ENCODE peak calls at places on chromosomes 13 and 19, in four cellular contexts. A, S, Q and E are unnamed samples.

GRCh38 chr19:35959040-35959967 is 23.1 kb downstream of the LRFN3 start:
- DNase-seq in A (no peak), S (no peak), Q (no peak), E (no peak)

GRCh38 chr13:102724923-102725322 is 30.1 kb upstream of the METTL21C start:
- DNase-seq in A (peak; percentile 93), S (peak; percentile 69), Q (no peak), E (no peak)

GRCh38 chr19:58352760-58353671 is at the start of gene A1BG:
- DNase-seq in A (no peak), S (no peak), Q (no peak), E (no peak)

GRCh38 chr13:23433171-23434153 is at the start of gene SACS:
- DNase-seq in A (peak; percentile 31), S (peak; percentile 65), Q (peak; percentile 68), E (peak; percentile 73)

GRCh38 chr19:7701654-7702457 is at the start of gene FCER2:
- DNase-seq in A (no peak), S (no peak), Q (no peak), E (no peak)

GRCh38 chr13:112685856-112686255 is 4.0 kb upstream of the ATP11A start:
- DNase-seq in A (no peak), S (no peak), Q (no peak), E (peak; percentile 31)

GRCh38 chr19:23470873-23471555 is 75.7 kb upstream of the ZNF91 start:
- DNase-seq in A (no peak), S (no peak), Q (no peak), E (no peak)

GRCh38 chr19:46660008-46660517 is 919 bp downstream of the DACT3 start:
- DNase-seq in A (no peak), S (no peak), Q (peak; percentile 26), E (no peak)

GRCh38 chr13:21074601-21075302 is 13.4 kb upstream of the LATS2 start:
- DNase-seq in A (no peak), S (peak; percentile 19), Q (no peak), E (no peak)

GRCh38 chr13:89883893-89884448 is 1463.5 kb upstream of the MIR17HG start:
- DNase-seq in A (no peak), S (no peak), Q (no peak), E (no peak)

GRCh38 chr19:48290341-48290922 is 20.6 kb downstream of the ZNF114 start:
- DNase-seq in A (no peak), S (peak; percentile 25), Q (peak; percentile 42), E (no peak)

GRCh38 chr19:39398297-39398864 is 7.2 kb downstream of the MED29 start:
- DNase-seq in A (peak; percentile 88), S (peak; percentile 89), Q (no peak), E (no peak)

GRCh38 chr19:36041831-36042230 is 9.2 kb upstream of the CLIP3 start:
- DNase-seq in A (peak; percentile 20), S (peak; percentile 90), Q (no peak), E (no peak)

GRCh38 chr19:56974554-56975207 is 134.2 kb upstream of the PEG3 start:
- DNase-seq in A (no peak), S (no peak), Q (no peak), E (no peak)

GRCh38 chr13:90869580-90869979 is 477.9 kb upstream of the MIR17HG start:
- DNase-seq in A (no peak), S (no peak), Q (no peak), E (no peak)

GRCh38 chr13:109785141-109785891 is 1.1 kb downstream of the IRS2 start:
- DNase-seq in A (peak; percentile 59), S (peak; percentile 69), Q (peak; percentile 36), E (no peak)

GRCh38 chr19:31316201-31316951 is 32.9 kb downstream of the TSHZ3 start:
- DNase-seq in A (no peak), S (peak; percentile 79), Q (no peak), E (no peak)

GRCh38 chr19:30861896-30862295 is 487.3 kb downstream of the TSHZ3 start:
- DNase-seq in A (no peak), S (no peak), Q (no peak), E (peak; percentile 39)

GRCh38 chr13:99442273-99442895 is 58.9 kb upstream of the TM9SF2 start:
- DNase-seq in A (peak; percentile 16), S (peak; percentile 74), Q (peak; percentile 53), E (no peak)

GRCh38 chr13:114002009-114002544 is 28.2 kb upstream of the C13orf46 start:
- DNase-seq in A (no peak), S (no peak), Q (no peak), E (no peak)

GRCh38 chr19:48571378-48572162 is 19.6 kb downstream of the SULT2B1 start:
- DNase-seq in A (no peak), S (no peak), Q (no peak), E (no peak)

GRCh38 chr13:107203146-107203847 is 635.4 kb upstream of the ARGLU1 start:
- DNase-seq in A (no peak), S (peak; percentile 11), Q (peak; percentile 27), E (no peak)
- TF ChIP-seq CTCF in A (peak; percentile 11), S (peak; percentile 22), Q (peak; percentile 60), E (peak; percentile 70)

DNA sequence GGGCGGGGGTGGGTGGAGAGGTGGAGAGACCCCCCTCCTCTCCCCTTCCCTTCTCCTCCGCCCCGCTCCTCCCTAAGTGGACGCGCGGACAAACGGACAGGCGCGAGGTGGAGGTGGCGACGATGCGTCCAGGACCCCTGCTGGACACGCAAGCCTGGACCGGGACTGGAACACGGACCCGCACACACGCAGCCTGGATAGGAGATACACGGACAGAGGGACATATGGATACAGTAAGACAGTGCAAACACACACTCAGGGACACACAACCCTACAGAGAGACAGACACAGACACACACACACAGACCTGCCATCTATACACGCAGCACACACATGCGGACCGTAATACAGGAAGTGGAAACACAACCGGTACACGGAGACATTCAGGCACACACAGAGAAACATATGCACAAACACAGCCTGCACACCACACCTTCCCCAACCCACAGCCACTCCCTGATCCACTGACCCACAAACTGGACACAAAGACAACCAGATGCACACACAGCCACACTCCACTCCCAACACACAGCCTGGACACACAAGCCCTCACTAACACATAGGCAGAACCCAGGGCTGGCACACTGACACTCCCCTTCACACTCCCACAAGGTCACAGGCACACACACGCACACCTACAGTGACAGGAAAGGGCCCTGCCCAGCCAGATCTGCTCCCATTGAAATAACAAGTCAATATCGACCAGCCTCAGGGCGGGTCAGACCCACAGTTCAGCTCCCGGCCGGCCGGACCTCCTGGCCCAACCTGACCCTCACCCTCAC is 696 bp upstream of the ERFL start:
- DNase-seq in A (no peak), S (no peak), Q (no peak), E (no peak)
- TF ChIP-seq CTCF in A (no peak), S (no peak), Q (no peak), E (no peak)

GRCh38 chr19:11451327-11451941 is 16.0 kb downstream of the PRKCSH start:
- DNase-seq in A (no peak), S (no peak), Q (no peak), E (no peak)

GRCh38 chr19:11450570-11451326 is 15.3 kb downstream of the PRKCSH start:
- DNase-seq in A (no peak), S (no peak), Q (no peak), E (no peak)

GRCh38 chr19:11453468-11454341 is 18.3 kb downstream of the PRKCSH start:
- DNase-seq in A (no peak), S (no peak), Q (no peak), E (no peak)

GRCh38 chr19:11452814-11453335 is 17.4 kb downstream of the PRKCSH start:
- DNase-seq in A (no peak), S (no peak), Q (no peak), E (no peak)

DNA sequence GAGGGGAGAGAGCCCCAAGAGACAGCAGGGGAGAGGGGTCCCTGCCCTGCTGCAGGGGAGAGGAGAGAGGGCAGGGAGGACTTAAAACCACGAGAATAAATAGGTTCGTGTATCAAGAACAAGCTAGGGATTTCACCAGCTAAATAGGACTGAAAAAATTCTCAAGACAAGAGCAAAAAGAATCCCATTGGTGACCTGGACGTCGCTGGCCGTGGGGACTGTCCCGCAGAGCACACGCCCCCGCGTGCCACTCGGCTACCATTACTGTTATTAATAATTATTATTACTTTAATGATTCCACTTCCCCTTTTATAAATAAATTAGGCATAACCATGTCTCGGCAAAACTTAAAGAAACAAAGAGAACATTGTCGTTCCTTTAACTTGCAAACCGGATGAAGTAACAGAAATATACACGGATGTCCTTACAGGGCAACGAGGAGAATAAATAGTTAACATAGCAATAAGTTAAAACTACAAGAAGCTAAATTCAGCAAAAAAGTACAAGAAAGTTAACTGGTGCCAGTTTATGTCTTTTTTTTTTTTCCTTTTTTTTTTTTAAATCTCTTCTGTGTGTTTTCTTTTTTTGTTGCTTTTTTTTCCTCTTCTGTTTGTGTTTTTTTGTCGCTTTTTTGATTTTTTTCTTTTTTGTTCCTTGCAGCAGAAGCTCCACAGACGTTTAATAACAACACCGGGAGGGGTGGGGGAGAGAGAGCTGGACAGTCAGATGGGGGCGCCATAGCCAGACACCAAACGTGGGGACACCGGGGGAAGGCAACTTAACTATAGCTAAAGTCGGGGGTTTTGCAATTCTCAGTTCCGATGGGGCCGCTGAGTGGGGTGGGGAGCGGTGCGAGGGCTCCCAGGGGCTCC is 16.7 kb downstream of the PRKCSH start:
- DNase-seq in A (no peak), S (no peak), Q (no peak), E (no peak)
- TF ChIP-seq CTCF in A (no peak), S (no peak), Q (no peak), E (peak; percentile 9)

GRCh38 chr13:79405831-79406596 is at the start of gene RBM26:
- DNase-seq in A (peak; percentile 91), S (peak; percentile 97), Q (peak; percentile 96), E (peak; percentile 92)
- TF ChIP-seq CTCF in A (peak; percentile 27), S (no peak), Q (no peak), E (peak; percentile 44)

DNA sequence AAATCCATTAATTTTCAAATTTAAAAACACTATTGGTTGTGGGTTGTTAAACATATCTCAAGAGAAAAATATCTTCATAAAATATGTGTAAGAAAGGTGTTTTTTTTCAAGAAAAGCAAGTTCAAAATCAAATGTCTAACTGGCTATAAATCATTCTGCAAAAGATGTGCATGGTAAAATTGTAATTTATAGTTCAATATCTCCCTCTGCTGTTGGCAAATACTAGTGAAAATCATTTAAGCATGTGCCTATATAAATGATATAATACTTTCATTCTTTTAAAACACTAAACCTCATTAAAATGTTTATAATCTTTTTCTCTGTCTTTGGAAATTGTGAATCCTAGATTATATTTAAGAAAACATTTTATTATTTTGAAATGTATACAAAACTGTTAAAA is 17.2 kb upstream of the SLITRK6 start:
- DNase-seq in A (no peak), S (no peak), Q (no peak), E (no peak)
- TF ChIP-seq CTCF in A (peak; percentile 24), S (no peak), Q (peak; percentile 61), E (peak; percentile 66)

DNA sequence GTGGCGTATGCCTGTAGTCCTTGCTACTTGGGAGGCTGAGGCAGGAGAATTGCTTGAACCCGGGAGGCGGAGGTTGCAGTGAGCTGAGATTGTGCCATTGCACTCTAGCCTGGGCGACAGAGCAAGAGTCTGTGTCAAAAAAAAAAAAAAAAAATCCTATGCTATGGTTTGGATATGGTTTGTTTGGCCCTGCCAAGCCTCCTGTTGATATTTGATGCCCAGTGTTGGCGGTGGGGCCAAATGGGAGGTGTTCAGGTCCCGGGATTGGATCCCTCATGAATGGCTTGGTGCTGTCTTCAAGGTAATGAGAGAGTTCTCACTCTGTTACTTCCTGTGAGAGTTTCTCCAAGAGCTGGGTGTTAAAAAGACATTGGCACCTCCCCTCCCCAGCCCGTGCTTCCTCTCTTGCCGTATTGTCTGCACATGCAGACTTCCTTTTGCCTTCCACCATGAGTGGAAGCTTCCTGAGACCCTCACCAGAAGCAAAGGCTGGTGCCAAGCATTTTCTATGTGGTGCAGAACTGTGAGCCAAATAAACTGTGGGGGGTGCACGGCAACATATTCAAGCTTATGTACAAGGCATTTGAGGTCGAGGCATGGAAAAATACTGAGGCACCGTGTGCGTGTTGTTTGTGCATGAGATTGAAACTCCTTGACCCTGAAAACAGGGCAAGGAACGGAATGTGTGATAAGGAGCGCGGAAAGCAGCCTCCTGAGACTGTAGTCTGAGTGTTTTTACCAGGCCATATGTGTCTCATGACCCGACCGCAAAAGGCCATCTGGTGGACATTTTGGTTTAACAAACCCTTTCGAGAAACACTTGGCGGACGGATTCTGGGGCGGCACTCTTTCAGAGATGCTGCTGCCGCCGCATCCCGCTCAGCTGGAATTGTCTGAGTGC is 7.3 kb downstream of the SIGLEC9 start:
- DNase-seq in A (no peak), S (peak; percentile 75), Q (no peak), E (no peak)
- TF ChIP-seq CTCF in A (no peak), S (peak; percentile 26), Q (no peak), E (peak; percentile 14)